ENCODE peak calls at places on chromosome 14, in seven cellular contexts. S, F, R, W, L, I and B are unnamed samples. For H3K9me3 and H3K4me1, the result is how much of the 10 kb centered on the place peaks cover.

GRCh38 chr14:92348154-92348553 is 25.2 kb downstream of the SLC24A4 start:
- DNase-seq in S (no peak), F (no peak), R (peak), W (no peak), L (peak), I (no peak), B (peak)

GRCh38 chr14:32087173-32087861 is 10.2 kb downstream of the ARHGAP5 start:
- DNase-seq in S (no peak), F (peak), R (no peak), W (no peak), L (peak), I (no peak), B (no peak)

GRCh38 chr14:61678966-61679365 is 16.3 kb upstream of the HIF1A start:
- DNase-seq in S (peak), F (peak), R (no peak), W (no peak), L (no peak), I (peak), B (no peak)

GRCh38 chr14:26873556-26873955 is 275.7 kb upstream of the NOVA1 start:
- DNase-seq in S (no peak), F (no peak), R (no peak), W (no peak), L (no peak), I (no peak), B (no peak)

GRCh38 chr14:70555890-70556289 is 21.1 kb upstream of the ADAM20 start:
- DNase-seq in S (no peak), F (peak), R (peak), W (no peak), L (no peak), I (no peak), B (no peak)

GRCh38 chr14:60630129-60630528 is 19.1 kb downstream of the SIX1 start:
- DNase-seq in S (no peak), F (no peak), R (no peak), W (no peak), L (no peak), I (no peak), B (no peak)

GRCh38 chr14:68911594-68912227 is 67.4 kb downstream of the ACTN1 start:
- DNase-seq in S (peak), F (peak), R (peak), W (peak), L (peak), I (peak), B (peak)

GRCh38 chr14:92655372-92655771 is 93.1 kb downstream of the LGMN start:
- DNase-seq in S (no peak), F (no peak), R (no peak), W (no peak), L (no peak), I (no peak), B (no peak)

GRCh38 chr14:81211844-81212243 is 8.9 kb downstream of the GTF2A1 start:
- DNase-seq in S (peak), F (peak), R (no peak), W (peak), L (no peak), I (peak), B (peak)

DNA sequence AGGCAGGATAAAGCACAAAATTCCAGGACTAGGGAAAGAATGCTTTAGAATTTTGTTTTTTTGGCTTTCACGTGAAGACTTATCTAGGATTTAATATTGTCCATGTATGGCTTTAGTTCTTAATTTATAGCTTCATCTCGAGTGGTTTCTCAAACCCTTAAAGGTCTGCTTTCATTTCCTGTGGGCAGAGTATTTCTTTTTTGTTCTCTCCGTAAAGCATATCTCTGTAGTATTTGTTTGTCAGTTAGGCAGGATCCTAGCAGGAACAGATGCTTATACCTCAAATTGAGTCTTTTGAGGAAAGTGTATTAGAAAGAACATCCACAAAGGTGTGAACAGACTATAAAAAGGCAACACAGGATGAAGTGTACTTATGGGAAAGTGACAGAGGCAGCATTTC is 697.1 kb upstream of the SEL1L start:
- DNase-seq in S (no peak), F (no peak), R (no peak), W (no peak), L (no peak), I (no peak), B (no peak)
- H3K9me3 ChIP-seq in S (under half), F (under half), R (under half), W (under half), L (under half), I (under half), B (under half)

GRCh38 chr14:100715332-100715731 is 11.4 kb upstream of the DLK1 start:
- DNase-seq in S (no peak), F (no peak), R (no peak), W (no peak), L (no peak), I (no peak), B (no peak)

GRCh38 chr14:100714205-100714781 is 12.4 kb upstream of the DLK1 start:
- DNase-seq in S (peak), F (peak), R (no peak), W (no peak), L (no peak), I (no peak), B (no peak)

GRCh38 chr14:100715803-100716202 is 10.9 kb upstream of the DLK1 start:
- DNase-seq in S (no peak), F (no peak), R (no peak), W (no peak), L (no peak), I (no peak), B (no peak)

GRCh38 chr14:100712490-100712889 is 14.2 kb upstream of the DLK1 start:
- DNase-seq in S (no peak), F (no peak), R (no peak), W (no peak), L (no peak), I (no peak), B (no peak)

GRCh38 chr14:100713720-100714119 is 13.0 kb upstream of the DLK1 start:
- DNase-seq in S (no peak), F (no peak), R (no peak), W (no peak), L (no peak), I (no peak), B (no peak)
- H3K4me1 ChIP-seq in S (under half), F (under half), R (under half), W (under half), L (under half), I (half or more), B (under half)

GRCh38 chr14:38209572-38210159 is 2.0 kb downstream of the SSTR1 start:
- DNase-seq in S (no peak), F (peak), R (peak), W (no peak), L (no peak), I (no peak), B (no peak)
- H3K9me3 ChIP-seq in S (under half), F (under half), R (under half), W (under half), L (under half), I (under half), B (under half)

DNA sequence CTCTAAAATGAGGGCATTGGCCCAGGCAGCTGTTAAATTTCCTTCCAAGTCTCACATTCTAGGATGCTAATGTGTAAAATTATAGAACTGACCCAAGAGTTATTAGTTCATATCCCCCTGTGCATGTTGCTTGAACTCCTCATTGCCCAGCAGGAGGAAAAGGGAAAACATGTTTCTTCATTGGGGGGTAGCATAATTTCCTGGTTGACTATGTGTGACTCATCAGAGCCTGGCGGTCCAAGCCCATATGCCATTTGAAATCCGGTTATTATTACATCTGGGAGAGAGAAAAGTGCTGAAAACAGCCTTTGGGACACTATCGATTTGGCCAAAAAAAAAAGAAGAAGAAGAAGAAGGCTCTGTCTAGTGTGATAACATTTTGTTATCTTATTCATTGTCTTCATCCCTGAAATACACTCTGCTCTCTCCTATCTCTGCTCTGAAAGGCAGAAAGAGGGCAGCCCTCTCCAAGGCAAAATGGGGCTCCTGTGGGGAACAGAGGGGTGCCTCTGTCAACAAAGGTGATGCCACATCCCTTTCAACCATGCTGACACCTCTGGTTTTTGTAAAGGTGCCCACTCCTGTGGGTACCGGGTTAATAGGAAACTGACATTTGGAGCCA is 114.2 kb downstream of the DAD1 start:
- DNase-seq in S (no peak), F (peak), R (no peak), W (no peak), L (no peak), I (no peak), B (no peak)
- H3K4me1 ChIP-seq in S (under half), F (under half), R (under half), W (under half), L (under half), I (under half), B (under half)

DNA sequence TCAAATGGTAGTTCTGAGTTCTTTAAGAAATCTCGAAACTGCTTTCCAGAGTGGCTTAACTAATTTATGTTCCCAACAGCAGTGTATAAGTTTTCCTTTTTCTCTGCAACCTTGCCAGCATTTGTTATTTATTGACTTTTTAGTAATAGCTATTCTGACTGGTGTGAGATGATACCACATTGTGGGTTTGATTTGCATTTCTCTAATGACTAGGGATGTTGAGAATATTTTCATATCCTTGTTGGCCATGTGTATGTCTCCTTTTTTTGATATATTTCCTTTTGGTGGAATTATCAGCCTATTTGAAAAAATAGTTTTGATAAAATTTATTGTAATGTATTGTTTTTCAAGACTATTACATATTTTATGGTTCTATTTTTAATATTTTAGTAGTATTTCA is 701.3 kb upstream of the FBXO33 start:
- DNase-seq in S (no peak), F (no peak), R (no peak), W (no peak), L (no peak), I (no peak), B (no peak)
- H3K9me3 ChIP-seq in S (under half), F (under half), R (under half), W (under half), L (under half), I (under half), B (under half)